ENCODE peak calls at places on chromosomes 2 and 18, in eight cellular contexts. X, S, N, Y, V, H, E and Z are unnamed samples.

GRCh38 chr18:79139206-79139605 is 70.0 kb downstream of the ATP9B start:
- DNase-seq in Y (no peak), X (no peak), H (no peak), E (no peak), V (no peak), S (no peak), N (no peak), Z (no peak)

GRCh38 chr2:21627938-21628337 is 504.2 kb downstream of the TDRD15 start:
- DNase-seq in H (no peak), E (no peak), S (no peak), V (no peak), Y (no peak), X (no peak), N (no peak), Z (no peak)

GRCh38 chr2:129469389-129469788 is 510.1 kb upstream of the RAB6C start:
- DNase-seq in X (no peak), H (no peak), S (no peak), V (no peak), Y (no peak), N (no peak), E (no peak), Z (no peak)

GRCh38 chr2:128270306-128271185 is 48.1 kb downstream of the HS6ST1 start:
- DNase-seq in H (no peak), S (no peak), Y (no peak), E (no peak), N (peak; percentile 11), V (no peak), X (no peak), Z (no peak)

GRCh38 chr2:34178482-34178881 is 579.4 kb upstream of the FAM98A start:
- DNase-seq in Y (no peak), N (no peak), V (no peak), E (no peak), S (no peak), X (no peak), H (no peak), Z (no peak)

GRCh38 chr2:7672027-7672684 is 754.9 kb downstream of the RNF144A start:
- DNase-seq in E (no peak), V (no peak), X (peak; percentile 94), H (no peak), Y (peak; percentile 29), N (no peak), S (peak; percentile 66), Z (peak; percentile 56)

GRCh38 chr2:222837643-222838056 is 23.2 kb upstream of the ACSL3 start:
- DNase-seq in N (no peak), V (no peak), E (no peak), Y (no peak), H (no peak), X (no peak), S (no peak), Z (no peak)

GRCh38 chr2:47534179-47534919 is 131.4 kb downstream of the MSH2 start:
- DNase-seq in H (peak; percentile 71), Y (no peak), N (peak; percentile 33), S (peak; percentile 40), V (no peak), E (no peak), X (peak; percentile 25), Z (peak; percentile 85)

GRCh38 chr2:63792523-63792922 is 49.2 kb upstream of the UGP2 start:
- DNase-seq in S (peak; percentile 45), V (no peak), H (no peak), X (no peak), Y (no peak), E (no peak), N (no peak), Z (peak; percentile 27)

GRCh38 chr2:9528036-9528787 is 27.4 kb downstream of the ADAM17 start:
- DNase-seq in X (no peak), H (no peak), N (no peak), V (no peak), E (no peak), Y (no peak), S (no peak), Z (no peak)

GRCh38 chr18:13614701-13615288 is 111.6 kb downstream of the FAM210A start:
- DNase-seq in X (no peak), N (peak; percentile 72), V (no peak), H (no peak), E (no peak), S (no peak), Y (no peak), Z (no peak)

GRCh38 chr2:150045601-150046000 is 441.9 kb downstream of the RND3 start:
- DNase-seq in V (no peak), Y (no peak), X (no peak), N (no peak), S (no peak), H (no peak), E (no peak), Z (no peak)

GRCh38 chr2:234071664-234072063 is 21.2 kb downstream of the SPP2 start:
- DNase-seq in Y (no peak), E (no peak), X (no peak), N (no peak), S (no peak), V (no peak), H (no peak), Z (no peak)

GRCh38 chr2:227482638-227483340 is 10.8 kb downstream of the AGFG1 start:
- DNase-seq in V (no peak), S (no peak), H (no peak), Y (peak; percentile 70), E (no peak), X (peak; percentile 12), N (no peak), Z (no peak)

GRCh38 chr2:155309483-155309882 is 611.0 kb downstream of the KCNJ3 start:
- DNase-seq in E (no peak), N (no peak), X (no peak), H (no peak), S (peak; percentile 62), V (no peak), Y (no peak), Z (no peak)

GRCh38 chr18:56245856-56246575 is 392.4 kb downstream of the TXNL1 start:
- DNase-seq in Y (no peak), H (no peak), V (no peak), N (no peak), X (no peak), S (no peak), E (no peak), Z (peak; percentile 17)